ENCODE peak calls at places on chromosomes 2 and 18, in five cellular contexts. One of them, this sample, is unnamed.

GRCh38 chr18:57853133-57853532 is 50.0 kb upstream of the ATP8B1 start:
- DNase-seq in K562: no peak
- DNase-seq in HCT116: no peak
- DNase-seq in A549: no peak
- DNase-seq in HepG2: no peak
- DNase-seq in this sample: no peak

GRCh38 chr2:31271851-31272267 is 37.9 kb downstream of the EHD3 start:
- DNase-seq in K562: no peak
- DNase-seq in HCT116: no peak
- DNase-seq in A549: no peak
- DNase-seq in HepG2: no peak
- DNase-seq in this sample: no peak

GRCh38 chr2:96116424-96116878 is at the start of gene ADRA2B:
- DNase-seq in K562: peak; percentile 72
- DNase-seq in HCT116: peak; percentile 47
- DNase-seq in A549: peak; percentile 48
- DNase-seq in HepG2: no peak
- DNase-seq in this sample: peak; percentile 82

GRCh38 chr2:161999331-161999730 is 74.7 kb downstream of the DPP4 start:
- DNase-seq in K562: no peak
- DNase-seq in HCT116: no peak
- DNase-seq in A549: no peak
- DNase-seq in HepG2: no peak
- DNase-seq in this sample: no peak

GRCh38 chr2:95179451-95179850 is 13.8 kb downstream of the ZNF2 start:
- DNase-seq in K562: no peak
- DNase-seq in HCT116: no peak
- DNase-seq in A549: no peak
- DNase-seq in HepG2: no peak
- DNase-seq in this sample: no peak

GRCh38 chr2:20617892-20618467 is 32.9 kb downstream of the HS1BP3 start:
- DNase-seq in K562: peak; percentile 76
- DNase-seq in HCT116: peak; percentile 67
- DNase-seq in A549: peak; percentile 95
- DNase-seq in HepG2: peak; percentile 94
- DNase-seq in this sample: peak; percentile 82

GRCh38 chr2:232365621-232366321 is 12.8 kb upstream of the ALPP start:
- DNase-seq in K562: peak; percentile 44
- DNase-seq in HCT116: peak; percentile 29
- DNase-seq in A549: peak; percentile 76
- DNase-seq in HepG2: peak; percentile 62
- DNase-seq in this sample: peak; percentile 73

GRCh38 chr18:75097491-75098225 is 111.3 kb downstream of the PTGR3 start:
- DNase-seq in K562: no peak
- DNase-seq in HCT116: no peak
- DNase-seq in A549: no peak
- DNase-seq in HepG2: no peak
- DNase-seq in this sample: no peak

GRCh38 chr2:146992057-146992456 is 852.8 kb upstream of the ACVR2A start:
- DNase-seq in K562: no peak
- DNase-seq in HCT116: no peak
- DNase-seq in A549: no peak
- DNase-seq in HepG2: no peak
- DNase-seq in this sample: no peak

GRCh38 chr18:7629416-7629815 is 62.3 kb downstream of the PTPRM start:
- DNase-seq in K562: no peak
- DNase-seq in HCT116: no peak
- DNase-seq in A549: no peak
- DNase-seq in HepG2: no peak
- DNase-seq in this sample: no peak
- H3K4me1 ChIP-seq in K562: no peaks in the 10 kb centered on the region
- H3K4me1 ChIP-seq in HCT116: no peaks in the 10 kb centered on the region
- H3K4me1 ChIP-seq in A549: peaks cover 50% of the 10 kb centered on the region
- H3K4me1 ChIP-seq in HepG2: peaks cover 39% of the 10 kb centered on the region
- H3K4me1 ChIP-seq in this sample: no peaks in the 10 kb centered on the region

GRCh38 chr2:186709529-186710455 is 15.9 kb downstream of the FAM171B start:
- DNase-seq in K562: no peak
- DNase-seq in HCT116: no peak
- DNase-seq in A549: no peak
- DNase-seq in HepG2: no peak
- DNase-seq in this sample: no peak
- TF ChIP-seq MAX in K562: no peak
- TF ChIP-seq MAX in HCT116: no peak
- TF ChIP-seq MAX in A549: no peak
- TF ChIP-seq MAX in HepG2: no peak
- TF ChIP-seq MAX in this sample: no peak

GRCh38 chr2:157948856-157949255 is 72.7 kb upstream of the ACVR1 start:
- DNase-seq in K562: no peak
- DNase-seq in HCT116: no peak
- DNase-seq in A549: no peak
- DNase-seq in HepG2: no peak
- DNase-seq in this sample: no peak
- H3K4me1 ChIP-seq in K562: no peaks in the 10 kb centered on the region
- H3K4me1 ChIP-seq in HCT116: no peaks in the 10 kb centered on the region
- H3K4me1 ChIP-seq in A549: no peaks in the 10 kb centered on the region
- H3K4me1 ChIP-seq in HepG2: no peaks in the 10 kb centered on the region
- H3K4me1 ChIP-seq in this sample: no peaks in the 10 kb centered on the region

GRCh38 chr2:223635080-223635479 is 32.9 kb upstream of the SCG2 start:
- DNase-seq in K562: no peak
- DNase-seq in HCT116: no peak
- DNase-seq in A549: no peak
- DNase-seq in HepG2: no peak
- DNase-seq in this sample: no peak

GRCh38 chr2:223632826-223633225 is 30.7 kb upstream of the SCG2 start:
- DNase-seq in K562: no peak
- DNase-seq in HCT116: no peak
- DNase-seq in A549: no peak
- DNase-seq in HepG2: peak; percentile 56
- DNase-seq in this sample: no peak

DNA sequence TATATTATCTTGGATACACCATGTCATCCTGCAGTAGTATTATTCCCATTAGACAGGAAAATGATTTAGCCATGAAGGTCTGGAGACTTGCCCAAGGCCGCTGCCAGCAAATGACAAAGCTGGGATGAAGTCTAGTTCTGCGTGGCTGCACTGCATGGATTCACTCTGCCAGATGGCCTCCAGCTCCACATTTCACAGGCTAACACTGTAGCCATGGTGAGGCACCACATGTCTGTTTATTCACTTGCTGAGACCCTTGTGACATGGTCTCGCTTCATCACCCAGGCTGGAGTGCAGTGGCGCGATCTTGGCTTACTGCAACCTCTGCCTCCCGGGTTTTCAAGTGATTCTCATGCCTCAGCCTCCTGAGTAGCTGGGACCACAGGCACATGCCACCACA is 31.5 kb upstream of the SCG2 start:
- DNase-seq in K562: no peak
- DNase-seq in HCT116: no peak
- DNase-seq in A549: no peak
- DNase-seq in HepG2: no peak
- DNase-seq in this sample: no peak
- TF ChIP-seq MAX in K562: no peak
- TF ChIP-seq MAX in HCT116: no peak
- TF ChIP-seq MAX in A549: no peak
- TF ChIP-seq MAX in HepG2: no peak
- TF ChIP-seq MAX in this sample: no peak

GRCh38 chr2:237700583-237701032 is 73.2 kb downstream of the LRRFIP1 start:
- DNase-seq in K562: no peak
- DNase-seq in HCT116: no peak
- DNase-seq in A549: no peak
- DNase-seq in HepG2: no peak
- DNase-seq in this sample: peak; percentile 44
- H3K4me1 ChIP-seq in K562: peaks cover 39% of the 10 kb centered on the region
- H3K4me1 ChIP-seq in HCT116: peaks cover 61% of the 10 kb centered on the region
- H3K4me1 ChIP-seq in A549: peaks cover 67% of the 10 kb centered on the region
- H3K4me1 ChIP-seq in HepG2: peaks cover 53% of the 10 kb centered on the region
- H3K4me1 ChIP-seq in this sample: peaks cover 92% of the 10 kb centered on the region

DNA sequence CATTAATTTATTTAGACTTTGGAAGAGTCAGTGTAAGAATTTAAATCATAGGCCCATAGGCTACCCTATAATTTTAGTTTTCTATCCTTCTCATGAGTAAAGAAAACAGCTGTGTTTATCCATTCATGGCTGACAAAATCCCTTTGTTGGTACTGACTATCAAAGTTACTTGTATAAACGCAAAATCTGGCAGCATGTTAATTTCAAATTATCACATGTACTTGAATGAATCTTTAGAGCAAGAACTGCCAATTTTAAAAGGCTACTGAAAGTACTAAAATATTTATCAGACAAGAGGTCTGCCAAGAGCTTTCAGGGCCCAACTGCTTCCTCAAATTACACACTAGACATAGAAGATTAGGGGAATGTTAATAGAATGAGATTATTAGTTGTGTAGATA is 66.6 kb downstream of the MYL12B start:
- DNase-seq in K562: no peak
- DNase-seq in HCT116: no peak
- DNase-seq in A549: no peak
- DNase-seq in HepG2: no peak
- DNase-seq in this sample: no peak
- TF ChIP-seq MAX in K562: no peak
- TF ChIP-seq MAX in HCT116: no peak
- TF ChIP-seq MAX in A549: no peak
- TF ChIP-seq MAX in HepG2: no peak
- TF ChIP-seq MAX in this sample: no peak

GRCh38 chr18:44693030-44693784 is 12.5 kb downstream of the SETBP1 start:
- DNase-seq in K562: no peak
- DNase-seq in HCT116: no peak
- DNase-seq in A549: peak; percentile 4
- DNase-seq in HepG2: no peak
- DNase-seq in this sample: no peak

GRCh38 chr18:44696892-44697291 is 16.2 kb downstream of the SETBP1 start:
- DNase-seq in K562: peak; percentile 26
- DNase-seq in HCT116: no peak
- DNase-seq in A549: no peak
- DNase-seq in HepG2: no peak
- DNase-seq in this sample: no peak

GRCh38 chr18:44697315-44697714 is 16.6 kb downstream of the SETBP1 start:
- DNase-seq in K562: no peak
- DNase-seq in HCT116: no peak
- DNase-seq in A549: no peak
- DNase-seq in HepG2: no peak
- DNase-seq in this sample: no peak

GRCh38 chr18:44698518-44698917 is 17.8 kb downstream of the SETBP1 start:
- DNase-seq in K562: no peak
- DNase-seq in HCT116: no peak
- DNase-seq in A549: no peak
- DNase-seq in HepG2: no peak
- DNase-seq in this sample: no peak

DNA sequence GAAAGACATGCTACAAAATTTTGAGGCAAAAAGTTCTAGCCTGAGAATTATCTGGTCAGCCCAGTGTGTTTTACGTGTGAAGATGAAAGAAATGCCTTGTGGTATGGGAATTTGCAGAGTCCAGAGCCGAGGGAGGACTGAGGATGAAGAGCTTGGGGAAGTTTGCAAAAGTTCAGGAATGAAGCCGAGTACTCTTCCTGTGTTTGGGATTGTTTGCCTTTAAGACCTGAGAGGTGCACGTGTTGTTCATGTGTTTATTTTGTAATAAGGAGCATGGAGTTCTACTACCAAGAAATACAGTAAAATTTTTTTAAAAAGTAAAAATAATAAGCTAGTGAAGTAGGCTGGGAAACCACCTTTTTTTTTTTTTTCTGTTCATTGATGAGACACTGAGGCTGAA is 14.8 kb downstream of the SETBP1 start:
- DNase-seq in K562: no peak
- DNase-seq in HCT116: no peak
- DNase-seq in A549: no peak
- DNase-seq in HepG2: no peak
- DNase-seq in this sample: no peak
- H3K4me1 ChIP-seq in K562: no peaks in the 10 kb centered on the region
- H3K4me1 ChIP-seq in HCT116: no peaks in the 10 kb centered on the region
- H3K4me1 ChIP-seq in A549: peaks cover 11% of the 10 kb centered on the region
- H3K4me1 ChIP-seq in HepG2: peaks cover 9% of the 10 kb centered on the region
- H3K4me1 ChIP-seq in this sample: no peaks in the 10 kb centered on the region

This sample was measured in SK-N-SH.